ENCODE peak calls at places on chromosomes 6 and 20, in six cellular contexts. One of them, this sample, is unnamed.

GRCh38 chr6:132392292-132392691 is 9.0 kb downstream of the MOXD1 start:
- DNase-seq in EL: no peak
- DNase-seq in HEK293T: no peak
- DNase-seq in mucosa of descending colon: no peak
- DNase-seq in progenitor cell of endocrine pancreas: no peak
- DNase-seq in LoVo: no peak
- DNase-seq in this sample: no peak

GRCh38 chr6:4451101-4451500 is 315.7 kb upstream of the ECI2 start:
- DNase-seq in mucosa of descending colon: no peak
- DNase-seq in HEK293T: no peak
- DNase-seq in progenitor cell of endocrine pancreas: no peak
- DNase-seq in LoVo: no peak
- DNase-seq in EL: no peak
- DNase-seq in this sample: no peak

GRCh38 chr6:27178001-27178730 is 69.3 kb upstream of the PRSS16 start:
- DNase-seq in LoVo: peak
- DNase-seq in mucosa of descending colon: no peak
- DNase-seq in progenitor cell of endocrine pancreas: peak
- DNase-seq in HEK293T: no peak
- DNase-seq in EL: peak
- DNase-seq in this sample: peak

GRCh38 chr6:116011520-116011919 is 49.2 kb downstream of the FRK start:
- DNase-seq in EL: no peak
- DNase-seq in progenitor cell of endocrine pancreas: no peak
- DNase-seq in mucosa of descending colon: no peak
- DNase-seq in LoVo: peak
- DNase-seq in HEK293T: no peak
- DNase-seq in this sample: no peak

GRCh38 chr20:58712116-58712822 is 19.7 kb downstream of the NPEPL1 start:
- DNase-seq in LoVo: no peak
- DNase-seq in EL: no peak
- DNase-seq in mucosa of descending colon: peak
- DNase-seq in HEK293T: no peak
- DNase-seq in progenitor cell of endocrine pancreas: no peak
- DNase-seq in this sample: no peak

GRCh38 chr6:20939161-20939775 is 405.0 kb downstream of the CDKAL1 start:
- DNase-seq in EL: no peak
- DNase-seq in progenitor cell of endocrine pancreas: no peak
- DNase-seq in mucosa of descending colon: no peak
- DNase-seq in LoVo: no peak
- DNase-seq in HEK293T: no peak
- DNase-seq in this sample: no peak

GRCh38 chr6:105882833-105883232 is 203.3 kb upstream of the PRDM1 start:
- DNase-seq in LoVo: no peak
- DNase-seq in progenitor cell of endocrine pancreas: no peak
- DNase-seq in mucosa of descending colon: no peak
- DNase-seq in HEK293T: no peak
- DNase-seq in EL: peak
- DNase-seq in this sample: no peak

GRCh38 chr6:34325618-34326017 is 66.9 kb downstream of the NUDT3 start:
- DNase-seq in EL: no peak
- DNase-seq in LoVo: no peak
- DNase-seq in mucosa of descending colon: no peak
- DNase-seq in HEK293T: no peak
- DNase-seq in progenitor cell of endocrine pancreas: no peak
- DNase-seq in this sample: no peak

GRCh38 chr20:13008761-13009681 is at the start of gene SPTLC3:
- DNase-seq in mucosa of descending colon: no peak
- DNase-seq in progenitor cell of endocrine pancreas: peak
- DNase-seq in LoVo: peak
- DNase-seq in EL: peak
- DNase-seq in HEK293T: no peak
- DNase-seq in this sample: peak

GRCh38 chr6:5761370-5761769 is 245.4 kb downstream of the NRN1 start:
- DNase-seq in LoVo: no peak
- DNase-seq in progenitor cell of endocrine pancreas: no peak
- DNase-seq in EL: no peak
- DNase-seq in mucosa of descending colon: no peak
- DNase-seq in HEK293T: no peak
- DNase-seq in this sample: no peak

GRCh38 chr6:169985121-169986015 is 233.9 kb downstream of the ERMARD start:
- DNase-seq in LoVo: no peak
- DNase-seq in progenitor cell of endocrine pancreas: no peak
- DNase-seq in EL: no peak
- DNase-seq in HEK293T: no peak
- DNase-seq in mucosa of descending colon: no peak
- DNase-seq in this sample: no peak

GRCh38 chr6:84643778-84644177 is 120.6 kb downstream of the TBX18 start:
- DNase-seq in HEK293T: no peak
- DNase-seq in mucosa of descending colon: no peak
- DNase-seq in progenitor cell of endocrine pancreas: no peak
- DNase-seq in LoVo: no peak
- DNase-seq in EL: no peak
- DNase-seq in this sample: no peak

GRCh38 chr20:36917943-36918342 is 33.6 kb downstream of the SAMHD1 start:
- DNase-seq in EL: peak
- DNase-seq in HEK293T: no peak
- DNase-seq in mucosa of descending colon: no peak
- DNase-seq in progenitor cell of endocrine pancreas: no peak
- DNase-seq in LoVo: no peak
- DNase-seq in this sample: no peak

GRCh38 chr6:30766461-30767157 is 22.3 kb upstream of the IER3 start:
- DNase-seq in mucosa of descending colon: no peak
- DNase-seq in EL: no peak
- DNase-seq in HEK293T: no peak
- DNase-seq in LoVo: no peak
- DNase-seq in progenitor cell of endocrine pancreas: no peak
- DNase-seq in this sample: no peak

GRCh38 chr6:42197574-42198362 is 3.0 kb upstream of the GUCA1B start:
- DNase-seq in LoVo: no peak
- DNase-seq in EL: peak
- DNase-seq in HEK293T: no peak
- DNase-seq in progenitor cell of endocrine pancreas: no peak
- DNase-seq in mucosa of descending colon: no peak
- DNase-seq in this sample: no peak

GRCh38 chr6:14713561-14713960 is 532.3 kb upstream of the JARID2 start:
- DNase-seq in progenitor cell of endocrine pancreas: no peak
- DNase-seq in mucosa of descending colon: no peak
- DNase-seq in EL: peak
- DNase-seq in LoVo: no peak
- DNase-seq in HEK293T: no peak
- DNase-seq in this sample: no peak

GRCh38 chr6:107124934-107125348 is 9.6 kb upstream of the BEND3 start:
- DNase-seq in mucosa of descending colon: no peak
- DNase-seq in HEK293T: no peak
- DNase-seq in EL: no peak
- DNase-seq in progenitor cell of endocrine pancreas: no peak
- DNase-seq in LoVo: no peak
- DNase-seq in this sample: no peak

GRCh38 chr6:39599996-39600395 is 125.2 kb downstream of the KIF6 start:
- DNase-seq in EL: peak
- DNase-seq in HEK293T: no peak
- DNase-seq in progenitor cell of endocrine pancreas: no peak
- DNase-seq in LoVo: no peak
- DNase-seq in mucosa of descending colon: no peak
- DNase-seq in this sample: no peak

GRCh38 chr6:129276986-129277385 is 394.0 kb downstream of the LAMA2 start:
- DNase-seq in mucosa of descending colon: no peak
- DNase-seq in EL: no peak
- DNase-seq in progenitor cell of endocrine pancreas: no peak
- DNase-seq in HEK293T: no peak
- DNase-seq in LoVo: no peak
- DNase-seq in this sample: no peak

GRCh38 chr6:15287670-15288069 is 41.8 kb downstream of the JARID2 start:
- DNase-seq in progenitor cell of endocrine pancreas: no peak
- DNase-seq in mucosa of descending colon: no peak
- DNase-seq in LoVo: no peak
- DNase-seq in HEK293T: no peak
- DNase-seq in EL: no peak
- DNase-seq in this sample: no peak

GRCh38 chr6:113697642-113698410 is 159.3 kb upstream of the MARCKS start:
- DNase-seq in HEK293T: no peak
- DNase-seq in LoVo: no peak
- DNase-seq in EL: peak
- DNase-seq in mucosa of descending colon: no peak
- DNase-seq in progenitor cell of endocrine pancreas: no peak
- DNase-seq in this sample: no peak

GRCh38 chr20:33791959-33792597 is 19.1 kb upstream of the CHMP4B start:
- DNase-seq in mucosa of descending colon: peak
- DNase-seq in EL: peak
- DNase-seq in LoVo: peak
- DNase-seq in HEK293T: peak
- DNase-seq in progenitor cell of endocrine pancreas: peak
- DNase-seq in this sample: peak

GRCh38 chr20:63315240-63315981 is 22.4 kb downstream of the COL20A1 start:
- DNase-seq in HEK293T: no peak
- DNase-seq in mucosa of descending colon: peak
- DNase-seq in EL: no peak
- DNase-seq in LoVo: no peak
- DNase-seq in progenitor cell of endocrine pancreas: no peak
- DNase-seq in this sample: no peak

GRCh38 chr20:54320148-54320607 is 112.3 kb downstream of the PFDN4 start:
- DNase-seq in HEK293T: no peak
- DNase-seq in progenitor cell of endocrine pancreas: no peak
- DNase-seq in mucosa of descending colon: no peak
- DNase-seq in EL: no peak
- DNase-seq in LoVo: no peak
- DNase-seq in this sample: no peak

GRCh38 chr20:48002517-48002970 is 217.3 kb upstream of the SULF2 start:
- DNase-seq in HEK293T: no peak
- DNase-seq in EL: no peak
- DNase-seq in progenitor cell of endocrine pancreas: no peak
- DNase-seq in LoVo: no peak
- DNase-seq in mucosa of descending colon: no peak
- DNase-seq in this sample: no peak

GRCh38 chr20:25084616-25085187 is 2.8 kb upstream of the VSX1 start:
- DNase-seq in mucosa of descending colon: no peak
- DNase-seq in progenitor cell of endocrine pancreas: no peak
- DNase-seq in HEK293T: no peak
- DNase-seq in EL: no peak
- DNase-seq in LoVo: no peak
- DNase-seq in this sample: no peak

GRCh38 chr6:159720708-159721107 is 6.6 kb upstream of the WTAP start:
- DNase-seq in HEK293T: peak
- DNase-seq in EL: no peak
- DNase-seq in LoVo: peak
- DNase-seq in mucosa of descending colon: no peak
- DNase-seq in progenitor cell of endocrine pancreas: no peak
- DNase-seq in this sample: no peak

GRCh38 chr20:13355386-13355785 is 134.3 kb downstream of the ISM1 start:
- DNase-seq in HEK293T: no peak
- DNase-seq in progenitor cell of endocrine pancreas: no peak
- DNase-seq in mucosa of descending colon: no peak
- DNase-seq in EL: no peak
- DNase-seq in LoVo: no peak
- DNase-seq in this sample: no peak

GRCh38 chr6:26280409-26280808 is 84.6 kb upstream of the BTN3A2 start:
- DNase-seq in progenitor cell of endocrine pancreas: no peak
- DNase-seq in EL: no peak
- DNase-seq in mucosa of descending colon: no peak
- DNase-seq in LoVo: no peak
- DNase-seq in HEK293T: no peak
- DNase-seq in this sample: no peak

GRCh38 chr6:122283884-122284283 is 115.6 kb upstream of the HSF2 start:
- DNase-seq in mucosa of descending colon: no peak
- DNase-seq in LoVo: no peak
- DNase-seq in EL: no peak
- DNase-seq in progenitor cell of endocrine pancreas: no peak
- DNase-seq in HEK293T: no peak
- DNase-seq in this sample: no peak

GRCh38 chr6:25369450-25370086 is 90.4 kb downstream of the CARMIL1 start:
- DNase-seq in HEK293T: no peak
- DNase-seq in mucosa of descending colon: no peak
- DNase-seq in progenitor cell of endocrine pancreas: no peak
- DNase-seq in EL: no peak
- DNase-seq in LoVo: peak
- DNase-seq in this sample: no peak

GRCh38 chr6:36269834-36270705 is at the start of gene PNPLA1:
- DNase-seq in LoVo: no peak
- DNase-seq in HEK293T: no peak
- DNase-seq in EL: no peak
- DNase-seq in progenitor cell of endocrine pancreas: no peak
- DNase-seq in mucosa of descending colon: no peak
- DNase-seq in this sample: no peak

This sample was measured in left colon.